ENCODE peak calls at places on chromosomes 4 and X, in ten cellular contexts. W is dorsolateral prefrontal cortex; T is NCI-H226; F is NCI-H748 treated with DMSO at 0.1 percent for 48 hours; B is SW 1271; H is head of caudate nucleus; E is posterior cingulate gyrus; P is memory B cell; Q is activated CD4-positive, alpha-beta T cell treated with anti-CD3 and anti-CD28 coated beads for 4 hours; L is stimulated activated CD8-positive, alpha-beta memory T cell treated with anti-CD3 and anti-CD28 coated beads, Interleukin-2, amount 100 ng/mL, for 48 hours. S is an unnamed sample.

GRCh38 chr4:98558366-98558765 is 100.0 kb downstream of the TSPAN5 start:
- DNase-seq in T (no peak), B (no peak), P (no peak), Q (no peak), W (no peak), E (no peak), L (no peak), F (no peak), H (no peak), S (no peak)

GRCh38 chrX:119075271-119075670 is 2.5 kb downstream of the CT47C1 start:
- DNase-seq in P (no peak), T (no peak), B (no peak), E (no peak), L (no peak), H (no peak), Q (no peak), F (no peak), W (no peak), S (no peak)

GRCh38 chrX:18828832-18829404 is 121.5 kb downstream of the PPEF1 start:
- DNase-seq in T (no peak), H (peak), L (no peak), E (no peak), W (no peak), B (no peak), P (no peak), F (no peak), Q (no peak), S (no peak)

GRCh38 chr4:26141916-26142638 is 178.7 kb upstream of the RBPJ start:
- DNase-seq in B (no peak), P (no peak), E (no peak), L (no peak), H (peak), W (no peak), T (no peak), F (no peak), Q (no peak), S (no peak)

GRCh38 chr4:172311682-172312081 is 498.5 kb downstream of the GALNTL6 start:
- DNase-seq in Q (no peak), L (no peak), F (no peak), W (no peak), B (no peak), P (no peak), H (no peak), T (no peak), E (no peak), S (no peak)

GRCh38 chr4:168900080-168900479 is 110.0 kb downstream of the CBR4 start:
- DNase-seq in P (no peak), W (no peak), F (no peak), H (no peak), L (no peak), T (no peak), B (no peak), Q (no peak), E (no peak), S (no peak)

GRCh38 chrX:107542500-107542899 is 85.8 kb upstream of the PRPS1 start:
- DNase-seq in E (no peak), L (no peak), T (no peak), P (no peak), F (peak), H (peak), W (no peak), B (no peak), Q (no peak), S (no peak)

GRCh38 chr4:168815373-168816345 is 194.4 kb downstream of the CBR4 start:
- DNase-seq in E (no peak), H (no peak), B (no peak), Q (no peak), P (no peak), W (no peak), T (no peak), L (no peak), F (no peak), S (no peak)

GRCh38 chr4:98663226-98664006 is 5.0 kb upstream of the TSPAN5 start:
- DNase-seq in P (peak), W (no peak), F (no peak), L (peak), T (no peak), Q (peak), B (no peak), E (no peak), H (peak), S (peak)

GRCh38 chrX:154313147-154313546 is 17.6 kb downstream of the TKTL1 start:
- DNase-seq in L (no peak), H (no peak), P (no peak), T (no peak), E (no peak), F (no peak), Q (no peak), B (no peak), W (no peak), S (no peak)

GRCh38 chr4:87068591-87069021 is 133.8 kb downstream of the AFF1 start:
- DNase-seq in T (no peak), L (no peak), W (no peak), Q (no peak), P (no peak), B (no peak), E (peak), H (no peak), F (no peak), S (no peak)

GRCh38 chr4:60857354-60857753 is 342.8 kb upstream of the ADGRL3 start:
- DNase-seq in F (no peak), P (no peak), E (no peak), W (no peak), T (no peak), B (no peak), Q (no peak), L (no peak), H (no peak), S (no peak)

GRCh38 chrX:39619182-39620009 is 478.4 kb downstream of the BCOR start:
- DNase-seq in W (no peak), E (no peak), T (peak), P (no peak), F (no peak), Q (no peak), B (no peak), H (no peak), L (no peak), S (no peak)

GRCh38 chrX:56600141-56600540 is 36.7 kb downstream of the UBQLN2 start:
- DNase-seq in P (no peak), F (no peak), Q (no peak), T (peak), L (no peak), E (no peak), B (no peak), W (no peak), H (no peak), S (no peak)

GRCh38 chr4:23923840-23924239 is 34.0 kb upstream of the PPARGC1A start:
- DNase-seq in L (no peak), F (no peak), E (no peak), H (no peak), B (no peak), T (no peak), P (no peak), Q (no peak), W (no peak), S (no peak)

GRCh38 chr4:95957054-95957453 is 117.2 kb downstream of the PDHA2 start:
- DNase-seq in F (no peak), E (no peak), T (no peak), P (no peak), B (no peak), L (no peak), H (no peak), Q (no peak), W (no peak), S (no peak)

GRCh38 chr4:163249042-163249441 is 82.4 kb upstream of the NAF1 start:
- DNase-seq in W (no peak), E (peak), H (no peak), P (no peak), L (no peak), T (no peak), Q (no peak), B (no peak), F (no peak), S (no peak)

GRCh38 chr4:8391972-8392371 is 48.6 kb downstream of the ACOX3 start:
- DNase-seq in Q (no peak), P (no peak), B (no peak), W (peak), E (peak), T (no peak), L (no peak), H (peak), F (no peak), S (no peak)

GRCh38 chr4:181030961-181031360 is 1212.2 kb upstream of the TENM3 start:
- DNase-seq in T (peak), L (no peak), H (no peak), F (no peak), P (no peak), Q (no peak), W (no peak), B (no peak), E (no peak), S (no peak)

GRCh38 chrX:152904151-152905080 is 6.5 kb downstream of the ZNF185 start:
- DNase-seq in E (peak), L (no peak), H (peak), Q (peak), P (peak), B (peak), F (peak), T (peak), W (peak), S (no peak)

GRCh38 chrX:112967341-112967740 is 126.7 kb upstream of the AMOT start:
- DNase-seq in H (no peak), Q (no peak), P (no peak), E (no peak), B (no peak), T (peak), L (no peak), W (no peak), F (no peak), S (no peak)

GRCh38 chr4:168440442-168441264 is 39.6 kb downstream of the DDX60L start:
- DNase-seq in F (no peak), E (no peak), L (no peak), W (no peak), P (no peak), Q (no peak), B (peak), H (no peak), T (peak), S (no peak)

GRCh38 chrX:10971176-10971575 is 140.0 kb upstream of the HCCS start:
- DNase-seq in W (no peak), B (no peak), H (no peak), P (no peak), Q (no peak), E (no peak), L (no peak), T (no peak), F (no peak), S (no peak)

GRCh38 chrX:80293354-80293753 is 126.9 kb upstream of the TENT5D start:
- DNase-seq in Q (no peak), E (no peak), B (no peak), P (no peak), T (no peak), L (no peak), F (no peak), W (no peak), H (no peak), S (no peak)

GRCh38 chr4:47926667-47927258 is 12.4 kb upstream of the NFXL1 start:
- DNase-seq in F (peak), H (peak), L (peak), T (peak), Q (peak), E (peak), W (no peak), P (peak), B (peak), S (peak)